ENCODE peak calls at places on chromosomes 3 and 15, in five cellular contexts. One of them, this sample, is unnamed. For H3K4me1, the result is how much of the 10 kb centered on the place peaks cover.

GRCh38 chr15:63066302-63066701 is 23.8 kb downstream of the TPM1 start:
- DNase-seq in breast epithelium: no peak
- DNase-seq in K562: no peak
- DNase-seq in stomach: no peak
- DNase-seq in SK-N-SH: no peak
- DNase-seq in this sample: no peak

GRCh38 chr3:157103860-157104259 is 56.1 kb downstream of the CCNL1 start:
- DNase-seq in SK-N-SH: no peak
- DNase-seq in breast epithelium: no peak
- DNase-seq in stomach: no peak
- DNase-seq in K562: no peak
- DNase-seq in this sample: no peak

GRCh38 chr15:32718822-32719716 is 1.3 kb downstream of the GREM1 start:
- DNase-seq in SK-N-SH: peak
- DNase-seq in K562: no peak
- DNase-seq in stomach: peak
- DNase-seq in breast epithelium: no peak
- DNase-seq in this sample: no peak

GRCh38 chr3:127787556-127787955 is 34.8 kb downstream of the MGLL start:
- DNase-seq in stomach: no peak
- DNase-seq in SK-N-SH: no peak
- DNase-seq in breast epithelium: no peak
- DNase-seq in K562: no peak
- DNase-seq in this sample: peak

GRCh38 chr3:4517643-4518042 is 24.5 kb downstream of the ITPR1 start:
- DNase-seq in stomach: no peak
- DNase-seq in SK-N-SH: no peak
- DNase-seq in breast epithelium: no peak
- DNase-seq in K562: no peak
- DNase-seq in this sample: no peak

GRCh38 chr3:9812870-9813483 is 2.9 kb downstream of the TTLL3 start:
- DNase-seq in breast epithelium: no peak
- DNase-seq in stomach: no peak
- DNase-seq in SK-N-SH: no peak
- DNase-seq in K562: no peak
- DNase-seq in this sample: peak

GRCh38 chr15:70234256-70234965 is 136.7 kb upstream of the TLE3 start:
- DNase-seq in SK-N-SH: no peak
- DNase-seq in K562: no peak
- DNase-seq in breast epithelium: no peak
- DNase-seq in stomach: no peak
- DNase-seq in this sample: peak

GRCh38 chr3:24290596-24290995 is 204.1 kb downstream of the THRB start:
- DNase-seq in SK-N-SH: no peak
- DNase-seq in breast epithelium: no peak
- DNase-seq in stomach: no peak
- DNase-seq in K562: no peak
- DNase-seq in this sample: no peak

GRCh38 chr15:38440353-38441129 is 13.4 kb upstream of the FAM98B start:
- DNase-seq in K562: peak
- DNase-seq in breast epithelium: no peak
- DNase-seq in stomach: peak
- DNase-seq in SK-N-SH: peak
- DNase-seq in this sample: peak

GRCh38 chr3:66633564-66633963 is 132.7 kb upstream of the LRIG1 start:
- DNase-seq in breast epithelium: no peak
- DNase-seq in SK-N-SH: no peak
- DNase-seq in stomach: no peak
- DNase-seq in K562: no peak
- DNase-seq in this sample: no peak

GRCh38 chr3:16318216-16318615 is 53.2 kb downstream of the OXNAD1 start:
- DNase-seq in K562: no peak
- DNase-seq in SK-N-SH: no peak
- DNase-seq in breast epithelium: no peak
- DNase-seq in stomach: no peak
- DNase-seq in this sample: no peak

GRCh38 chr3:44762170-44762677 is 630 bp downstream of the KIF15 start:
- DNase-seq in breast epithelium: no peak
- DNase-seq in SK-N-SH: peak
- DNase-seq in K562: no peak
- DNase-seq in stomach: no peak
- DNase-seq in this sample: no peak

GRCh38 chr3:15519096-15519495 is 2.4 kb downstream of the COLQ start:
- DNase-seq in SK-N-SH: no peak
- DNase-seq in breast epithelium: no peak
- DNase-seq in stomach: no peak
- DNase-seq in K562: no peak
- DNase-seq in this sample: no peak

GRCh38 chr15:38702178-38702912 is 137.7 kb upstream of the RASGRP1 start:
- DNase-seq in stomach: peak
- DNase-seq in K562: no peak
- DNase-seq in breast epithelium: peak
- DNase-seq in SK-N-SH: peak
- DNase-seq in this sample: no peak

GRCh38 chr3:135966349-135966695 is 794 bp downstream of the PPP2R3A start:
- DNase-seq in K562: peak
- DNase-seq in stomach: no peak
- DNase-seq in SK-N-SH: no peak
- DNase-seq in breast epithelium: no peak
- DNase-seq in this sample: peak

GRCh38 chr3:170953736-170954135 is 45.3 kb upstream of the EIF5A2 start:
- DNase-seq in K562: no peak
- DNase-seq in SK-N-SH: no peak
- DNase-seq in breast epithelium: no peak
- DNase-seq in stomach: no peak
- DNase-seq in this sample: no peak

GRCh38 chr3:44342191-44342790 is 3.7 kb downstream of the TCAIM start:
- DNase-seq in SK-N-SH: no peak
- DNase-seq in stomach: no peak
- DNase-seq in K562: no peak
- DNase-seq in breast epithelium: no peak
- DNase-seq in this sample: no peak

GRCh38 chr3:184004483-184004882 is 13.2 kb downstream of the ABCC5 start:
- DNase-seq in stomach: no peak
- DNase-seq in SK-N-SH: no peak
- DNase-seq in K562: no peak
- DNase-seq in breast epithelium: no peak
- DNase-seq in this sample: no peak

GRCh38 chr3:59212128-59212764 is 162.4 kb upstream of the CFAP20DC start:
- DNase-seq in SK-N-SH: peak
- DNase-seq in stomach: no peak
- DNase-seq in breast epithelium: no peak
- DNase-seq in K562: peak
- DNase-seq in this sample: no peak

GRCh38 chr3:187031934-187032333 is 101.6 kb downstream of the ST6GAL1 start:
- DNase-seq in SK-N-SH: no peak
- DNase-seq in K562: no peak
- DNase-seq in breast epithelium: no peak
- DNase-seq in stomach: no peak
- DNase-seq in this sample: no peak

GRCh38 chr3:43542328-43543043 is 79.3 kb downstream of the ANO10 start:
- DNase-seq in breast epithelium: no peak
- DNase-seq in stomach: no peak
- DNase-seq in SK-N-SH: no peak
- DNase-seq in K562: no peak
- DNase-seq in this sample: no peak

GRCh38 chr3:141078200-141078599 is 27.1 kb downstream of the SPSB4 start:
- DNase-seq in K562: no peak
- DNase-seq in SK-N-SH: no peak
- DNase-seq in stomach: no peak
- DNase-seq in breast epithelium: no peak
- DNase-seq in this sample: no peak

GRCh38 chr3:44887101-44887500 is 12.7 kb downstream of the TGM4 start:
- DNase-seq in stomach: no peak
- DNase-seq in breast epithelium: no peak
- DNase-seq in SK-N-SH: no peak
- DNase-seq in K562: no peak
- DNase-seq in this sample: no peak

GRCh38 chr3:18442743-18443669 is 17.9 kb upstream of the SATB1 start:
- DNase-seq in stomach: no peak
- DNase-seq in breast epithelium: no peak
- DNase-seq in K562: no peak
- DNase-seq in SK-N-SH: no peak
- DNase-seq in this sample: no peak

GRCh38 chr15:84658788-84659411 is 901 bp upstream of the NMB start:
- DNase-seq in SK-N-SH: peak
- DNase-seq in breast epithelium: no peak
- DNase-seq in stomach: no peak
- DNase-seq in K562: no peak
- DNase-seq in this sample: no peak

GRCh38 chr15:29788433-29789034 is 33.7 kb downstream of the TJP1 start:
- DNase-seq in K562: no peak
- DNase-seq in stomach: no peak
- DNase-seq in breast epithelium: no peak
- DNase-seq in SK-N-SH: no peak
- DNase-seq in this sample: no peak

DNA sequence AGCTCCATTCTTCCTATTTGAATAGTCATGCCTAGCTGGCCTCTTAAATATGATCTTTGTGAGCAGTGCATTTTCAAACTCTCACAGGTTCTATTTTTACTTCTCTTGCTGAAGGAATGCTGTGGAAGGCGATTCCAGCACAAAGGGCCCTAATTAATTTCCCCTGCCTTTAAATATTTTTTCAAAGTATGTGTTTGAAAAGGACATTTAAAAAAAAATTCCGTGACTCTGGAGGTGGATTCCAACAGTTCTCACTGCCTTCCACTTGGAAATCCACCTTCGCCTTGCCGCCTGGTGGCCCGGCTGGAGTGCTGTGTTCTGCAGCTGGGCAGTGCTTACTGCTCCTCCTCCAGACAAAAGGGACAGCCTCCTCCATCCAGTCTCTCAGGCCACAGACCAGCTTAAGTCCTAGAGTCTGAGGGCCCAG is 61.5 kb upstream of the CORO2B start:
- DNase-seq in SK-N-SH: no peak
- DNase-seq in breast epithelium: no peak
- DNase-seq in K562: no peak
- DNase-seq in stomach: no peak
- DNase-seq in this sample: no peak
- TF ChIP-seq CTCF in SK-N-SH: no peak
- TF ChIP-seq CTCF in breast epithelium: peak
- TF ChIP-seq CTCF in K562: no peak
- TF ChIP-seq CTCF in stomach: no peak
- TF ChIP-seq CTCF in this sample: no peak

GRCh38 chr15:35695002-35695401 is 149.0 kb upstream of the DPH6 start:
- DNase-seq in stomach: no peak
- DNase-seq in K562: no peak
- DNase-seq in breast epithelium: no peak
- DNase-seq in SK-N-SH: no peak
- DNase-seq in this sample: no peak

GRCh38 chr15:35691176-35691761 is 145.3 kb upstream of the DPH6 start:
- DNase-seq in breast epithelium: no peak
- DNase-seq in SK-N-SH: no peak
- DNase-seq in K562: no peak
- DNase-seq in stomach: no peak
- DNase-seq in this sample: no peak

GRCh38 chr15:35692256-35692867 is 146.4 kb upstream of the DPH6 start:
- DNase-seq in breast epithelium: no peak
- DNase-seq in stomach: no peak
- DNase-seq in SK-N-SH: no peak
- DNase-seq in K562: no peak
- DNase-seq in this sample: no peak

GRCh38 chr15:35693887-35694286 is 147.9 kb upstream of the DPH6 start:
- DNase-seq in SK-N-SH: no peak
- DNase-seq in K562: no peak
- DNase-seq in stomach: no peak
- DNase-seq in breast epithelium: no peak
- DNase-seq in this sample: no peak

DNA sequence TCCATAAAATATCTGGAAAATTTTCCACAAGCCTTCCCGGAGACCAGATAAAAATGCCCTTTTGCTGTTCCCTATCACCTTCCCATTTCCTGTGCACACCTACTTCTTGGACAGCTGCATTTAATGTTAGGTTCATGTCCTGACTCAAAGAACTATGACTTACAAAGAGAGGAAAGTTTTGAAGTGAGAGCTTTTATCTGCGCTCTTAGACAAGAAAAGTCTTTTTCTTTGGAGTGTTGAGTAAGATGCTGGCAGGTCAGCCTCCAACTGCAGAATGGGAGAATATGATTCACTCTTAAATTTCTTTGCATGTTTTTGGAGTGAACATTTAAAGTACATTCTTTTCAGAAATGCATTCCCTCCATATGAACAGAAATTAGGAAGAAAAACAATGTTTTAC is 147.3 kb upstream of the DPH6 start:
- DNase-seq in breast epithelium: no peak
- DNase-seq in stomach: no peak
- DNase-seq in K562: no peak
- DNase-seq in SK-N-SH: no peak
- DNase-seq in this sample: no peak
- H3K4me1 ChIP-seq in breast epithelium: under half
- H3K4me1 ChIP-seq in stomach: half or more
- H3K4me1 ChIP-seq in K562: under half
- H3K4me1 ChIP-seq in SK-N-SH: under half
- H3K4me1 ChIP-seq in this sample: under half

DNA sequence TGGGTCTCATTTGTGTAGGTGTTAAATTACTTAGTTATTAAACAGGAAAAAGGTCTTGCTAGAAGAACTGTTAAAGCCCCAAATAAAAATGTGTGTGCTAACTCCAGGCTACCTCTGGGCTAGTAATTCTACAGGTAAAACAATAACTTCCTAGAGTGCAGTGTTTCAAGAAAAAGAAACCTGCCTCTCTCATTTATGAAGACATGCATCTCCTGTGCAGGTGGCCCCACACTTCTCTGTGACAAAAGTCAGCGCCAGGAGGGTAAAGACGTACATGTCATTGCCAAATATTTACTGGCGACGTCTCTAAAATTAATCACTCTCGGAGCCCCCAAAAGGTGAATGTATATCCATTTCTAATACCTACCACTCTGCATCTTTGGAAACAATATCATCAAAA is 131.7 kb downstream of the FOXP1 start:
- DNase-seq in breast epithelium: no peak
- DNase-seq in stomach: no peak
- DNase-seq in SK-N-SH: no peak
- DNase-seq in K562: no peak
- DNase-seq in this sample: no peak
- TF ChIP-seq POLR2AphosphoS5 in breast epithelium: no peak
- TF ChIP-seq POLR2AphosphoS5 in stomach: no peak
- TF ChIP-seq POLR2AphosphoS5 in SK-N-SH: no peak
- TF ChIP-seq POLR2AphosphoS5 in K562: no peak
- TF ChIP-seq POLR2AphosphoS5 in this sample: no peak

GRCh38 chr3:166296179-166296783 is 459.1 kb upstream of the BCHE start:
- DNase-seq in breast epithelium: no peak
- DNase-seq in stomach: no peak
- DNase-seq in K562: no peak
- DNase-seq in SK-N-SH: no peak
- DNase-seq in this sample: no peak

GRCh38 chr3:166291510-166291909 is 454.3 kb upstream of the BCHE start:
- DNase-seq in stomach: no peak
- DNase-seq in SK-N-SH: no peak
- DNase-seq in breast epithelium: no peak
- DNase-seq in K562: no peak
- DNase-seq in this sample: no peak
- TF ChIP-seq CTCF in stomach: no peak
- TF ChIP-seq CTCF in SK-N-SH: no peak
- TF ChIP-seq CTCF in breast epithelium: no peak
- TF ChIP-seq CTCF in K562: no peak
- TF ChIP-seq CTCF in this sample: no peak

This sample was measured in spleen.